ENCODE peak calls at places on chromosome 7, in nine cellular contexts. One of them, this sample, is unnamed.

GRCh38 chr7:34309116-34309515 is 348.9 kb upstream of the NPSR1 start:
- DNase-seq in NCI-H1930: no peak
- DNase-seq in activated T-cell treated with anti-CD3 and anti-CD28 coated beads, Interleukin-2, amount 50 U/mL, for 72 hours: no peak
- DNase-seq in body of pancreas: no peak
- DNase-seq in NCI-H1694 treated with DMSO at 0.1 percent for 48 hours: no peak
- DNase-seq in mesothelial cell of epicardium: no peak
- DNase-seq in posterior cingulate gyrus: peak
- DNase-seq in astrocyte of the spinal cord: no peak
- DNase-seq in lung: no peak
- DNase-seq in this sample: no peak

GRCh38 chr7:108130261-108130660 is at the start of gene LAMB4:
- DNase-seq in body of pancreas: no peak
- DNase-seq in lung: no peak
- DNase-seq in NCI-H1694 treated with DMSO at 0.1 percent for 48 hours: no peak
- DNase-seq in mesothelial cell of epicardium: no peak
- DNase-seq in NCI-H1930: no peak
- DNase-seq in posterior cingulate gyrus: no peak
- DNase-seq in astrocyte of the spinal cord: no peak
- DNase-seq in activated T-cell treated with anti-CD3 and anti-CD28 coated beads, Interleukin-2, amount 50 U/mL, for 72 hours: no peak
- DNase-seq in this sample: no peak

GRCh38 chr7:15219758-15220157 is 317.2 kb upstream of the DGKB start:
- DNase-seq in mesothelial cell of epicardium: no peak
- DNase-seq in body of pancreas: no peak
- DNase-seq in NCI-H1694 treated with DMSO at 0.1 percent for 48 hours: no peak
- DNase-seq in posterior cingulate gyrus: no peak
- DNase-seq in activated T-cell treated with anti-CD3 and anti-CD28 coated beads, Interleukin-2, amount 50 U/mL, for 72 hours: no peak
- DNase-seq in lung: no peak
- DNase-seq in astrocyte of the spinal cord: no peak
- DNase-seq in NCI-H1930: no peak
- DNase-seq in this sample: no peak

GRCh38 chr7:28231181-28231580 is 50.6 kb upstream of the JAZF1 start:
- DNase-seq in body of pancreas: no peak
- DNase-seq in activated T-cell treated with anti-CD3 and anti-CD28 coated beads, Interleukin-2, amount 50 U/mL, for 72 hours: no peak
- DNase-seq in lung: no peak
- DNase-seq in posterior cingulate gyrus: no peak
- DNase-seq in mesothelial cell of epicardium: no peak
- DNase-seq in NCI-H1694 treated with DMSO at 0.1 percent for 48 hours: no peak
- DNase-seq in NCI-H1930: no peak
- DNase-seq in astrocyte of the spinal cord: no peak
- DNase-seq in this sample: no peak

GRCh38 chr7:44282601-44283171 is 42.7 kb downstream of the CAMK2B start:
- DNase-seq in lung: no peak
- DNase-seq in astrocyte of the spinal cord: no peak
- DNase-seq in posterior cingulate gyrus: peak
- DNase-seq in NCI-H1930: no peak
- DNase-seq in body of pancreas: peak
- DNase-seq in activated T-cell treated with anti-CD3 and anti-CD28 coated beads, Interleukin-2, amount 50 U/mL, for 72 hours: peak
- DNase-seq in NCI-H1694 treated with DMSO at 0.1 percent for 48 hours: peak
- DNase-seq in mesothelial cell of epicardium: peak
- DNase-seq in this sample: no peak

GRCh38 chr7:6258440-6259182 is 13.8 kb downstream of the CYTH3 start:
- DNase-seq in mesothelial cell of epicardium: no peak
- DNase-seq in posterior cingulate gyrus: no peak
- DNase-seq in NCI-H1930: no peak
- DNase-seq in lung: no peak
- DNase-seq in activated T-cell treated with anti-CD3 and anti-CD28 coated beads, Interleukin-2, amount 50 U/mL, for 72 hours: no peak
- DNase-seq in body of pancreas: no peak
- DNase-seq in astrocyte of the spinal cord: peak
- DNase-seq in NCI-H1694 treated with DMSO at 0.1 percent for 48 hours: no peak
- DNase-seq in this sample: no peak

GRCh38 chr7:112550468-112551060 is 69.8 kb downstream of the LSMEM1 start:
- DNase-seq in mesothelial cell of epicardium: no peak
- DNase-seq in posterior cingulate gyrus: no peak
- DNase-seq in astrocyte of the spinal cord: peak
- DNase-seq in lung: no peak
- DNase-seq in activated T-cell treated with anti-CD3 and anti-CD28 coated beads, Interleukin-2, amount 50 U/mL, for 72 hours: peak
- DNase-seq in NCI-H1694 treated with DMSO at 0.1 percent for 48 hours: peak
- DNase-seq in NCI-H1930: peak
- DNase-seq in body of pancreas: peak
- DNase-seq in this sample: peak

GRCh38 chr7:95470452-95470851 is 15.3 kb upstream of the ASB4 start:
- DNase-seq in body of pancreas: peak
- DNase-seq in activated T-cell treated with anti-CD3 and anti-CD28 coated beads, Interleukin-2, amount 50 U/mL, for 72 hours: peak
- DNase-seq in posterior cingulate gyrus: no peak
- DNase-seq in lung: peak
- DNase-seq in astrocyte of the spinal cord: peak
- DNase-seq in NCI-H1694 treated with DMSO at 0.1 percent for 48 hours: no peak
- DNase-seq in mesothelial cell of epicardium: no peak
- DNase-seq in NCI-H1930: peak
- DNase-seq in this sample: no peak

GRCh38 chr7:105454058-105454739 is 65.5 kb upstream of the SRPK2 start:
- DNase-seq in body of pancreas: no peak
- DNase-seq in activated T-cell treated with anti-CD3 and anti-CD28 coated beads, Interleukin-2, amount 50 U/mL, for 72 hours: no peak
- DNase-seq in astrocyte of the spinal cord: peak
- DNase-seq in NCI-H1930: no peak
- DNase-seq in NCI-H1694 treated with DMSO at 0.1 percent for 48 hours: no peak
- DNase-seq in mesothelial cell of epicardium: no peak
- DNase-seq in posterior cingulate gyrus: no peak
- DNase-seq in lung: no peak
- DNase-seq in this sample: no peak

GRCh38 chr7:134996097-134996550 is 9.8 kb downstream of the AGBL3 start:
- DNase-seq in posterior cingulate gyrus: no peak
- DNase-seq in NCI-H1694 treated with DMSO at 0.1 percent for 48 hours: no peak
- DNase-seq in astrocyte of the spinal cord: peak
- DNase-seq in body of pancreas: no peak
- DNase-seq in NCI-H1930: no peak
- DNase-seq in mesothelial cell of epicardium: no peak
- DNase-seq in lung: no peak
- DNase-seq in activated T-cell treated with anti-CD3 and anti-CD28 coated beads, Interleukin-2, amount 50 U/mL, for 72 hours: no peak
- DNase-seq in this sample: no peak

GRCh38 chr7:149860821-149861727 is 12.7 kb upstream of the ATP6V0E2 start:
- DNase-seq in NCI-H1930: no peak
- DNase-seq in astrocyte of the spinal cord: no peak
- DNase-seq in NCI-H1694 treated with DMSO at 0.1 percent for 48 hours: no peak
- DNase-seq in body of pancreas: no peak
- DNase-seq in activated T-cell treated with anti-CD3 and anti-CD28 coated beads, Interleukin-2, amount 50 U/mL, for 72 hours: peak
- DNase-seq in posterior cingulate gyrus: no peak
- DNase-seq in mesothelial cell of epicardium: no peak
- DNase-seq in lung: no peak
- DNase-seq in this sample: peak

GRCh38 chr7:1874522-1875389 is 204.7 kb downstream of the ELFN1 start:
- DNase-seq in activated T-cell treated with anti-CD3 and anti-CD28 coated beads, Interleukin-2, amount 50 U/mL, for 72 hours: no peak
- DNase-seq in astrocyte of the spinal cord: no peak
- DNase-seq in mesothelial cell of epicardium: no peak
- DNase-seq in lung: no peak
- DNase-seq in NCI-H1930: no peak
- DNase-seq in NCI-H1694 treated with DMSO at 0.1 percent for 48 hours: no peak
- DNase-seq in posterior cingulate gyrus: no peak
- DNase-seq in body of pancreas: no peak
- DNase-seq in this sample: no peak

GRCh38 chr7:22782616-22783232 is 39.9 kb downstream of the TOMM7 start:
- DNase-seq in astrocyte of the spinal cord: peak
- DNase-seq in activated T-cell treated with anti-CD3 and anti-CD28 coated beads, Interleukin-2, amount 50 U/mL, for 72 hours: peak
- DNase-seq in lung: peak
- DNase-seq in body of pancreas: peak
- DNase-seq in posterior cingulate gyrus: no peak
- DNase-seq in mesothelial cell of epicardium: peak
- DNase-seq in NCI-H1694 treated with DMSO at 0.1 percent for 48 hours: peak
- DNase-seq in NCI-H1930: peak
- DNase-seq in this sample: peak

GRCh38 chr7:2651336-2651735 is 19.6 kb downstream of the TTYH3 start:
- DNase-seq in mesothelial cell of epicardium: no peak
- DNase-seq in NCI-H1694 treated with DMSO at 0.1 percent for 48 hours: peak
- DNase-seq in posterior cingulate gyrus: no peak
- DNase-seq in body of pancreas: no peak
- DNase-seq in lung: no peak
- DNase-seq in activated T-cell treated with anti-CD3 and anti-CD28 coated beads, Interleukin-2, amount 50 U/mL, for 72 hours: no peak
- DNase-seq in astrocyte of the spinal cord: no peak
- DNase-seq in NCI-H1930: no peak
- DNase-seq in this sample: no peak

GRCh38 chr7:11437987-11438386 is 394.0 kb downstream of the THSD7A start:
- DNase-seq in activated T-cell treated with anti-CD3 and anti-CD28 coated beads, Interleukin-2, amount 50 U/mL, for 72 hours: no peak
- DNase-seq in NCI-H1930: no peak
- DNase-seq in NCI-H1694 treated with DMSO at 0.1 percent for 48 hours: no peak
- DNase-seq in posterior cingulate gyrus: no peak
- DNase-seq in lung: no peak
- DNase-seq in astrocyte of the spinal cord: peak
- DNase-seq in body of pancreas: no peak
- DNase-seq in mesothelial cell of epicardium: no peak
- DNase-seq in this sample: no peak

GRCh38 chr7:99918959-99919813 is at the start of gene TRIM4:
- DNase-seq in mesothelial cell of epicardium: peak
- DNase-seq in astrocyte of the spinal cord: peak
- DNase-seq in activated T-cell treated with anti-CD3 and anti-CD28 coated beads, Interleukin-2, amount 50 U/mL, for 72 hours: peak
- DNase-seq in lung: peak
- DNase-seq in NCI-H1930: peak
- DNase-seq in body of pancreas: peak
- DNase-seq in posterior cingulate gyrus: peak
- DNase-seq in NCI-H1694 treated with DMSO at 0.1 percent for 48 hours: peak
- DNase-seq in this sample: peak

GRCh38 chr7:157703534-157704195 is 366.9 kb downstream of the DNAJB6 start:
- DNase-seq in posterior cingulate gyrus: peak
- DNase-seq in activated T-cell treated with anti-CD3 and anti-CD28 coated beads, Interleukin-2, amount 50 U/mL, for 72 hours: no peak
- DNase-seq in NCI-H1930: no peak
- DNase-seq in mesothelial cell of epicardium: no peak
- DNase-seq in lung: no peak
- DNase-seq in NCI-H1694 treated with DMSO at 0.1 percent for 48 hours: no peak
- DNase-seq in body of pancreas: no peak
- DNase-seq in astrocyte of the spinal cord: no peak
- DNase-seq in this sample: no peak

GRCh38 chr7:105618016-105618296 is 36.7 kb upstream of the EFCAB10 start:
- DNase-seq in astrocyte of the spinal cord: no peak
- DNase-seq in mesothelial cell of epicardium: no peak
- DNase-seq in NCI-H1694 treated with DMSO at 0.1 percent for 48 hours: no peak
- DNase-seq in posterior cingulate gyrus: no peak
- DNase-seq in activated T-cell treated with anti-CD3 and anti-CD28 coated beads, Interleukin-2, amount 50 U/mL, for 72 hours: no peak
- DNase-seq in lung: no peak
- DNase-seq in body of pancreas: no peak
- DNase-seq in NCI-H1930: no peak
- DNase-seq in this sample: no peak

GRCh38 chr7:37194943-37195342 is 253.7 kb downstream of the ELMO1 start:
- DNase-seq in lung: no peak
- DNase-seq in activated T-cell treated with anti-CD3 and anti-CD28 coated beads, Interleukin-2, amount 50 U/mL, for 72 hours: no peak
- DNase-seq in posterior cingulate gyrus: no peak
- DNase-seq in body of pancreas: no peak
- DNase-seq in astrocyte of the spinal cord: no peak
- DNase-seq in NCI-H1930: no peak
- DNase-seq in mesothelial cell of epicardium: no peak
- DNase-seq in NCI-H1694 treated with DMSO at 0.1 percent for 48 hours: no peak
- DNase-seq in this sample: no peak

GRCh38 chr7:150755473-150756099 is 18.4 kb downstream of the GIMAP5 start:
- DNase-seq in astrocyte of the spinal cord: no peak
- DNase-seq in body of pancreas: no peak
- DNase-seq in posterior cingulate gyrus: no peak
- DNase-seq in NCI-H1694 treated with DMSO at 0.1 percent for 48 hours: no peak
- DNase-seq in mesothelial cell of epicardium: no peak
- DNase-seq in lung: no peak
- DNase-seq in NCI-H1930: no peak
- DNase-seq in activated T-cell treated with anti-CD3 and anti-CD28 coated beads, Interleukin-2, amount 50 U/mL, for 72 hours: peak
- DNase-seq in this sample: peak

GRCh38 chr7:50595538-50596102 is 30.4 kb upstream of the DDC start:
- DNase-seq in body of pancreas: peak
- DNase-seq in NCI-H1930: peak
- DNase-seq in posterior cingulate gyrus: no peak
- DNase-seq in mesothelial cell of epicardium: no peak
- DNase-seq in lung: no peak
- DNase-seq in activated T-cell treated with anti-CD3 and anti-CD28 coated beads, Interleukin-2, amount 50 U/mL, for 72 hours: no peak
- DNase-seq in astrocyte of the spinal cord: peak
- DNase-seq in NCI-H1694 treated with DMSO at 0.1 percent for 48 hours: peak
- DNase-seq in this sample: peak

GRCh38 chr7:8125680-8126444 is 136.1 kb downstream of the ICA1 start:
- DNase-seq in NCI-H1694 treated with DMSO at 0.1 percent for 48 hours: no peak
- DNase-seq in mesothelial cell of epicardium: no peak
- DNase-seq in lung: no peak
- DNase-seq in astrocyte of the spinal cord: no peak
- DNase-seq in activated T-cell treated with anti-CD3 and anti-CD28 coated beads, Interleukin-2, amount 50 U/mL, for 72 hours: peak
- DNase-seq in body of pancreas: no peak
- DNase-seq in NCI-H1930: no peak
- DNase-seq in posterior cingulate gyrus: no peak
- DNase-seq in this sample: peak

GRCh38 chr7:88500146-88500545 is 193.5 kb upstream of the STEAP4 start:
- DNase-seq in astrocyte of the spinal cord: no peak
- DNase-seq in NCI-H1930: no peak
- DNase-seq in body of pancreas: no peak
- DNase-seq in activated T-cell treated with anti-CD3 and anti-CD28 coated beads, Interleukin-2, amount 50 U/mL, for 72 hours: no peak
- DNase-seq in mesothelial cell of epicardium: no peak
- DNase-seq in posterior cingulate gyrus: no peak
- DNase-seq in NCI-H1694 treated with DMSO at 0.1 percent for 48 hours: no peak
- DNase-seq in lung: no peak
- DNase-seq in this sample: no peak

GRCh38 chr7:157310676-157311185 is 26.1 kb upstream of the DNAJB6 start:
- DNase-seq in body of pancreas: no peak
- DNase-seq in posterior cingulate gyrus: no peak
- DNase-seq in astrocyte of the spinal cord: no peak
- DNase-seq in activated T-cell treated with anti-CD3 and anti-CD28 coated beads, Interleukin-2, amount 50 U/mL, for 72 hours: no peak
- DNase-seq in NCI-H1930: no peak
- DNase-seq in NCI-H1694 treated with DMSO at 0.1 percent for 48 hours: no peak
- DNase-seq in mesothelial cell of epicardium: no peak
- DNase-seq in lung: no peak
- DNase-seq in this sample: no peak

GRCh38 chr7:74365320-74366022 is 76.3 kb downstream of the CLIP2 start:
- DNase-seq in NCI-H1694 treated with DMSO at 0.1 percent for 48 hours: peak
- DNase-seq in lung: peak
- DNase-seq in posterior cingulate gyrus: peak
- DNase-seq in activated T-cell treated with anti-CD3 and anti-CD28 coated beads, Interleukin-2, amount 50 U/mL, for 72 hours: no peak
- DNase-seq in NCI-H1930: no peak
- DNase-seq in body of pancreas: peak
- DNase-seq in astrocyte of the spinal cord: peak
- DNase-seq in mesothelial cell of epicardium: no peak
- DNase-seq in this sample: no peak

GRCh38 chr7:127417346-127417745 is 24.8 kb upstream of the ZNF800 start:
- DNase-seq in astrocyte of the spinal cord: no peak
- DNase-seq in mesothelial cell of epicardium: no peak
- DNase-seq in posterior cingulate gyrus: no peak
- DNase-seq in body of pancreas: no peak
- DNase-seq in lung: no peak
- DNase-seq in activated T-cell treated with anti-CD3 and anti-CD28 coated beads, Interleukin-2, amount 50 U/mL, for 72 hours: no peak
- DNase-seq in NCI-H1930: no peak
- DNase-seq in NCI-H1694 treated with DMSO at 0.1 percent for 48 hours: no peak
- DNase-seq in this sample: no peak

GRCh38 chr7:4479367-4480039 is 202.6 kb upstream of the FOXK1 start:
- DNase-seq in posterior cingulate gyrus: no peak
- DNase-seq in activated T-cell treated with anti-CD3 and anti-CD28 coated beads, Interleukin-2, amount 50 U/mL, for 72 hours: peak
- DNase-seq in NCI-H1930: peak
- DNase-seq in astrocyte of the spinal cord: peak
- DNase-seq in body of pancreas: peak
- DNase-seq in lung: no peak
- DNase-seq in NCI-H1694 treated with DMSO at 0.1 percent for 48 hours: peak
- DNase-seq in mesothelial cell of epicardium: no peak
- DNase-seq in this sample: no peak

GRCh38 chr7:146961617-146962016 is 845.0 kb downstream of the CNTNAP2 start:
- DNase-seq in NCI-H1694 treated with DMSO at 0.1 percent for 48 hours: no peak
- DNase-seq in body of pancreas: no peak
- DNase-seq in astrocyte of the spinal cord: peak
- DNase-seq in NCI-H1930: no peak
- DNase-seq in mesothelial cell of epicardium: no peak
- DNase-seq in posterior cingulate gyrus: no peak
- DNase-seq in activated T-cell treated with anti-CD3 and anti-CD28 coated beads, Interleukin-2, amount 50 U/mL, for 72 hours: no peak
- DNase-seq in lung: no peak
- DNase-seq in this sample: no peak

GRCh38 chr7:104153287-104153686 is 54.5 kb downstream of the ORC5 start:
- DNase-seq in activated T-cell treated with anti-CD3 and anti-CD28 coated beads, Interleukin-2, amount 50 U/mL, for 72 hours: no peak
- DNase-seq in posterior cingulate gyrus: no peak
- DNase-seq in mesothelial cell of epicardium: no peak
- DNase-seq in body of pancreas: no peak
- DNase-seq in NCI-H1694 treated with DMSO at 0.1 percent for 48 hours: no peak
- DNase-seq in lung: no peak
- DNase-seq in NCI-H1930: no peak
- DNase-seq in astrocyte of the spinal cord: no peak
- DNase-seq in this sample: no peak

GRCh38 chr7:128783143-128783799 is 7.7 kb upstream of the OPN1SW start:
- DNase-seq in body of pancreas: peak
- DNase-seq in lung: no peak
- DNase-seq in NCI-H1930: no peak
- DNase-seq in NCI-H1694 treated with DMSO at 0.1 percent for 48 hours: no peak
- DNase-seq in mesothelial cell of epicardium: peak
- DNase-seq in astrocyte of the spinal cord: peak
- DNase-seq in posterior cingulate gyrus: peak
- DNase-seq in activated T-cell treated with anti-CD3 and anti-CD28 coated beads, Interleukin-2, amount 50 U/mL, for 72 hours: no peak
- DNase-seq in this sample: no peak

GRCh38 chr7:114740095-114740494 is 181.8 kb upstream of the MDFIC start:
- DNase-seq in posterior cingulate gyrus: no peak
- DNase-seq in NCI-H1930: no peak
- DNase-seq in astrocyte of the spinal cord: no peak
- DNase-seq in lung: no peak
- DNase-seq in NCI-H1694 treated with DMSO at 0.1 percent for 48 hours: no peak
- DNase-seq in mesothelial cell of epicardium: no peak
- DNase-seq in body of pancreas: no peak
- DNase-seq in activated T-cell treated with anti-CD3 and anti-CD28 coated beads, Interleukin-2, amount 50 U/mL, for 72 hours: no peak
- DNase-seq in this sample: no peak

This sample was measured in immature natural killer cell.